ENCODE peak calls at places on chromosome 19, in eight cellular contexts. One of them, this sample, is unnamed.
A peak's percentile ranks its signal among the peaks of the same experiment; 100 is the strongest.

GRCh38 chr19:35206379-35206778 is 22.2 kb downstream of the FAM187B start:
- DNase-seq in dorsolateral prefrontal cortex: no peak
- DNase-seq in heart right ventricle: no peak
- DNase-seq in brain pericyte: no peak
- DNase-seq in RWPE1: no peak
- DNase-seq in fibroblast of the aortic adventitia: no peak
- DNase-seq in T-helper 2 cell: no peak
- DNase-seq in HT-29: no peak
- DNase-seq in this sample: peak; percentile 24

GRCh38 chr19:41206926-41207750 is 11.9 kb upstream of the AXL start:
- DNase-seq in fibroblast of the aortic adventitia: peak; percentile 57
- DNase-seq in T-helper 2 cell: no peak
- DNase-seq in heart right ventricle: peak; percentile 84
- DNase-seq in RWPE1: no peak
- DNase-seq in HT-29: no peak
- DNase-seq in dorsolateral prefrontal cortex: no peak
- DNase-seq in brain pericyte: no peak
- DNase-seq in this sample: no peak

GRCh38 chr19:35266149-35266903 is 2.4 kb upstream of the USF2 start:
- DNase-seq in dorsolateral prefrontal cortex: no peak
- DNase-seq in T-helper 2 cell: no peak
- DNase-seq in fibroblast of the aortic adventitia: no peak
- DNase-seq in HT-29: no peak
- DNase-seq in RWPE1: no peak
- DNase-seq in brain pericyte: no peak
- DNase-seq in heart right ventricle: no peak
- DNase-seq in this sample: no peak

GRCh38 chr19:15563325-15563794 is 51.7 kb upstream of the CYP4F8 start:
- DNase-seq in brain pericyte: no peak
- DNase-seq in HT-29: peak; percentile 44
- DNase-seq in fibroblast of the aortic adventitia: no peak
- DNase-seq in dorsolateral prefrontal cortex: no peak
- DNase-seq in T-helper 2 cell: no peak
- DNase-seq in heart right ventricle: peak; percentile 47
- DNase-seq in RWPE1: no peak
- DNase-seq in this sample: no peak

GRCh38 chr19:56321981-56322558 is 7.4 kb upstream of the ZSCAN5A start:
- DNase-seq in RWPE1: no peak
- DNase-seq in T-helper 2 cell: no peak
- DNase-seq in HT-29: no peak
- DNase-seq in dorsolateral prefrontal cortex: no peak
- DNase-seq in fibroblast of the aortic adventitia: no peak
- DNase-seq in heart right ventricle: no peak
- DNase-seq in brain pericyte: no peak
- DNase-seq in this sample: no peak

GRCh38 chr19:1482361-1483066 is 3.5 kb upstream of the C19orf25 start:
- DNase-seq in fibroblast of the aortic adventitia: no peak
- DNase-seq in heart right ventricle: no peak
- DNase-seq in T-helper 2 cell: no peak
- DNase-seq in RWPE1: no peak
- DNase-seq in brain pericyte: no peak
- DNase-seq in HT-29: no peak
- DNase-seq in dorsolateral prefrontal cortex: no peak
- DNase-seq in this sample: no peak

GRCh38 chr19:57954996-57955395 is 7.5 kb upstream of the ZNF256 start:
- DNase-seq in RWPE1: no peak
- DNase-seq in dorsolateral prefrontal cortex: no peak
- DNase-seq in fibroblast of the aortic adventitia: no peak
- DNase-seq in T-helper 2 cell: no peak
- DNase-seq in heart right ventricle: no peak
- DNase-seq in brain pericyte: no peak
- DNase-seq in HT-29: no peak
- DNase-seq in this sample: no peak

GRCh38 chr19:41321600-41322270 is 11.8 kb downstream of the CCDC97 start:
- DNase-seq in RWPE1: no peak
- DNase-seq in HT-29: peak; percentile 64
- DNase-seq in dorsolateral prefrontal cortex: no peak
- DNase-seq in brain pericyte: no peak
- DNase-seq in heart right ventricle: no peak
- DNase-seq in T-helper 2 cell: no peak
- DNase-seq in fibroblast of the aortic adventitia: peak; percentile 75
- DNase-seq in this sample: no peak

GRCh38 chr19:47036233-47036651 is 12.2 kb downstream of the TMEM160 start:
- DNase-seq in HT-29: no peak
- DNase-seq in brain pericyte: no peak
- DNase-seq in fibroblast of the aortic adventitia: no peak
- DNase-seq in heart right ventricle: no peak
- DNase-seq in dorsolateral prefrontal cortex: peak; percentile 24
- DNase-seq in T-helper 2 cell: no peak
- DNase-seq in RWPE1: no peak
- DNase-seq in this sample: no peak

GRCh38 chr19:3080281-3080680 is 13.9 kb upstream of the GNA11 start:
- DNase-seq in brain pericyte: no peak
- DNase-seq in heart right ventricle: no peak
- DNase-seq in RWPE1: no peak
- DNase-seq in HT-29: no peak
- DNase-seq in T-helper 2 cell: no peak
- DNase-seq in dorsolateral prefrontal cortex: no peak
- DNase-seq in fibroblast of the aortic adventitia: peak; percentile 44
- DNase-seq in this sample: no peak

GRCh38 chr19:51660975-51661600 is 14.5 kb upstream of the SIGLEC14 start:
- DNase-seq in HT-29: peak; percentile 94
- DNase-seq in T-helper 2 cell: no peak
- DNase-seq in fibroblast of the aortic adventitia: peak; percentile 84
- DNase-seq in RWPE1: peak; percentile 29
- DNase-seq in brain pericyte: peak; percentile 36
- DNase-seq in dorsolateral prefrontal cortex: peak; percentile 84
- DNase-seq in heart right ventricle: peak; percentile 49
- DNase-seq in this sample: peak; percentile 75

GRCh38 chr19:3278749-3279148 is 54.3 kb downstream of the CELF5 start:
- DNase-seq in RWPE1: no peak
- DNase-seq in dorsolateral prefrontal cortex: no peak
- DNase-seq in fibroblast of the aortic adventitia: no peak
- DNase-seq in T-helper 2 cell: no peak
- DNase-seq in heart right ventricle: no peak
- DNase-seq in brain pericyte: no peak
- DNase-seq in HT-29: no peak
- DNase-seq in this sample: no peak

GRCh38 chr19:47541507-47541906 is 26.6 kb upstream of the NAPA start:
- DNase-seq in heart right ventricle: no peak
- DNase-seq in RWPE1: no peak
- DNase-seq in fibroblast of the aortic adventitia: no peak
- DNase-seq in brain pericyte: no peak
- DNase-seq in dorsolateral prefrontal cortex: no peak
- DNase-seq in HT-29: no peak
- DNase-seq in T-helper 2 cell: no peak
- DNase-seq in this sample: no peak

GRCh38 chr19:39156230-39156890 is 30.8 kb downstream of the PAK4 start:
- DNase-seq in dorsolateral prefrontal cortex: no peak
- DNase-seq in T-helper 2 cell: no peak
- DNase-seq in heart right ventricle: no peak
- DNase-seq in RWPE1: no peak
- DNase-seq in brain pericyte: no peak
- DNase-seq in fibroblast of the aortic adventitia: no peak
- DNase-seq in HT-29: peak; percentile 57
- DNase-seq in this sample: no peak

GRCh38 chr19:38850976-38851621 is 1.3 kb upstream of the HNRNPL start:
- DNase-seq in brain pericyte: no peak
- DNase-seq in RWPE1: no peak
- DNase-seq in heart right ventricle: peak; percentile 39
- DNase-seq in HT-29: no peak
- DNase-seq in fibroblast of the aortic adventitia: no peak
- DNase-seq in dorsolateral prefrontal cortex: no peak
- DNase-seq in T-helper 2 cell: peak; percentile 15
- DNase-seq in this sample: peak; percentile 57

GRCh38 chr19:33472696-33473624 is 48.6 kb downstream of the PEPD start:
- DNase-seq in heart right ventricle: no peak
- DNase-seq in brain pericyte: peak; percentile 21
- DNase-seq in RWPE1: peak; percentile 83
- DNase-seq in dorsolateral prefrontal cortex: peak; percentile 68
- DNase-seq in T-helper 2 cell: no peak
- DNase-seq in fibroblast of the aortic adventitia: peak; percentile 81
- DNase-seq in HT-29: peak; percentile 47
- DNase-seq in this sample: no peak

GRCh38 chr19:17703823-17704463 is 15.3 kb upstream of the MAP1S start:
- DNase-seq in T-helper 2 cell: peak; percentile 46
- DNase-seq in brain pericyte: no peak
- DNase-seq in dorsolateral prefrontal cortex: peak; percentile 77
- DNase-seq in fibroblast of the aortic adventitia: peak; percentile 45
- DNase-seq in HT-29: no peak
- DNase-seq in RWPE1: no peak
- DNase-seq in heart right ventricle: peak; percentile 55
- DNase-seq in this sample: no peak

GRCh38 chr19:32269831-32270230 is 75.6 kb upstream of the ZNF507 start:
- DNase-seq in fibroblast of the aortic adventitia: no peak
- DNase-seq in brain pericyte: no peak
- DNase-seq in heart right ventricle: no peak
- DNase-seq in HT-29: no peak
- DNase-seq in dorsolateral prefrontal cortex: no peak
- DNase-seq in T-helper 2 cell: no peak
- DNase-seq in RWPE1: no peak
- DNase-seq in this sample: no peak

GRCh38 chr19:32676186-32676894 is 692 bp downstream of the RGS9BP start:
- DNase-seq in dorsolateral prefrontal cortex: no peak
- DNase-seq in HT-29: no peak
- DNase-seq in brain pericyte: no peak
- DNase-seq in heart right ventricle: peak; percentile 30
- DNase-seq in T-helper 2 cell: no peak
- DNase-seq in fibroblast of the aortic adventitia: no peak
- DNase-seq in RWPE1: no peak
- DNase-seq in this sample: no peak

GRCh38 chr19:10505583-10506229 is 2.5 kb upstream of the KEAP1 start:
- DNase-seq in fibroblast of the aortic adventitia: peak; percentile 75
- DNase-seq in HT-29: peak; percentile 69
- DNase-seq in heart right ventricle: peak; percentile 75
- DNase-seq in T-helper 2 cell: peak; percentile 46
- DNase-seq in RWPE1: no peak
- DNase-seq in dorsolateral prefrontal cortex: peak; percentile 74
- DNase-seq in brain pericyte: no peak
- DNase-seq in this sample: peak; percentile 80

GRCh38 chr19:38617764-38618589 is at the start of gene MAP4K1:
- DNase-seq in heart right ventricle: peak; percentile 59
- DNase-seq in brain pericyte: no peak
- DNase-seq in HT-29: no peak
- DNase-seq in RWPE1: no peak
- DNase-seq in dorsolateral prefrontal cortex: peak; percentile 18
- DNase-seq in T-helper 2 cell: peak; percentile 40
- DNase-seq in fibroblast of the aortic adventitia: no peak
- DNase-seq in this sample: no peak

GRCh38 chr19:33282036-33282686 is 20.2 kb downstream of the CEBPA start:
- DNase-seq in RWPE1: no peak
- DNase-seq in heart right ventricle: no peak
- DNase-seq in T-helper 2 cell: no peak
- DNase-seq in fibroblast of the aortic adventitia: no peak
- DNase-seq in HT-29: no peak
- DNase-seq in dorsolateral prefrontal cortex: no peak
- DNase-seq in brain pericyte: no peak
- DNase-seq in this sample: no peak

GRCh38 chr19:18856385-18857126 is 24.8 kb downstream of the UPF1 start:
- DNase-seq in brain pericyte: no peak
- DNase-seq in dorsolateral prefrontal cortex: peak; percentile 85
- DNase-seq in RWPE1: peak; percentile 20
- DNase-seq in fibroblast of the aortic adventitia: peak; percentile 51
- DNase-seq in HT-29: peak; percentile 16
- DNase-seq in T-helper 2 cell: no peak
- DNase-seq in heart right ventricle: no peak
- DNase-seq in this sample: no peak

GRCh38 chr19:31344403-31344802 is 4.8 kb downstream of the TSHZ3 start:
- DNase-seq in dorsolateral prefrontal cortex: no peak
- DNase-seq in HT-29: no peak
- DNase-seq in RWPE1: no peak
- DNase-seq in heart right ventricle: no peak
- DNase-seq in fibroblast of the aortic adventitia: no peak
- DNase-seq in T-helper 2 cell: no peak
- DNase-seq in brain pericyte: no peak
- DNase-seq in this sample: no peak

GRCh38 chr19:37484406-37485115 is 15.4 kb downstream of the ZNF570 start:
- DNase-seq in dorsolateral prefrontal cortex: no peak
- DNase-seq in brain pericyte: no peak
- DNase-seq in HT-29: peak; percentile 12
- DNase-seq in fibroblast of the aortic adventitia: no peak
- DNase-seq in heart right ventricle: no peak
- DNase-seq in T-helper 2 cell: no peak
- DNase-seq in RWPE1: no peak
- DNase-seq in this sample: no peak

GRCh38 chr19:13959141-13959961 is 7.0 kb downstream of the DCAF15 start:
- DNase-seq in dorsolateral prefrontal cortex: no peak
- DNase-seq in heart right ventricle: no peak
- DNase-seq in HT-29: no peak
- DNase-seq in RWPE1: no peak
- DNase-seq in T-helper 2 cell: no peak
- DNase-seq in fibroblast of the aortic adventitia: no peak
- DNase-seq in brain pericyte: no peak
- DNase-seq in this sample: no peak

GRCh38 chr19:18990128-18990708 is 43.1 kb downstream of the SUGP2 start:
- DNase-seq in fibroblast of the aortic adventitia: no peak
- DNase-seq in T-helper 2 cell: no peak
- DNase-seq in dorsolateral prefrontal cortex: no peak
- DNase-seq in heart right ventricle: no peak
- DNase-seq in RWPE1: no peak
- DNase-seq in HT-29: no peak
- DNase-seq in brain pericyte: no peak
- DNase-seq in this sample: no peak

GRCh38 chr19:18972301-18972831 is 31.3 kb upstream of the HOMER3 start:
- DNase-seq in RWPE1: no peak
- DNase-seq in heart right ventricle: no peak
- DNase-seq in brain pericyte: no peak
- DNase-seq in fibroblast of the aortic adventitia: peak; percentile 87
- DNase-seq in dorsolateral prefrontal cortex: no peak
- DNase-seq in T-helper 2 cell: no peak
- DNase-seq in HT-29: no peak
- DNase-seq in this sample: no peak

GRCh38 chr19:40235238-40236025 is 8.9 kb upstream of the CCNP start:
- DNase-seq in brain pericyte: no peak
- DNase-seq in HT-29: no peak
- DNase-seq in dorsolateral prefrontal cortex: no peak
- DNase-seq in heart right ventricle: no peak
- DNase-seq in T-helper 2 cell: no peak
- DNase-seq in RWPE1: no peak
- DNase-seq in fibroblast of the aortic adventitia: no peak
- DNase-seq in this sample: no peak

GRCh38 chr19:52898101-52898500 is 666 bp upstream of the ZNF320 start:
- DNase-seq in T-helper 2 cell: no peak
- DNase-seq in RWPE1: no peak
- DNase-seq in HT-29: no peak
- DNase-seq in dorsolateral prefrontal cortex: no peak
- DNase-seq in brain pericyte: no peak
- DNase-seq in heart right ventricle: peak; percentile 14
- DNase-seq in fibroblast of the aortic adventitia: no peak
- DNase-seq in this sample: no peak

GRCh38 chr19:3682741-3683404 is 17.4 kb downstream of the PIP5K1C start:
- DNase-seq in RWPE1: no peak
- DNase-seq in heart right ventricle: no peak
- DNase-seq in fibroblast of the aortic adventitia: peak; percentile 55
- DNase-seq in brain pericyte: peak; percentile 55
- DNase-seq in HT-29: no peak
- DNase-seq in T-helper 2 cell: no peak
- DNase-seq in dorsolateral prefrontal cortex: no peak
- DNase-seq in this sample: no peak

GRCh38 chr19:49216076-49216475 is 58.5 kb downstream of the TRPM4 start:
- DNase-seq in T-helper 2 cell: no peak
- DNase-seq in heart right ventricle: no peak
- DNase-seq in dorsolateral prefrontal cortex: no peak
- DNase-seq in fibroblast of the aortic adventitia: peak; percentile 57
- DNase-seq in RWPE1: peak; percentile 55
- DNase-seq in HT-29: no peak
- DNase-seq in brain pericyte: no peak
- DNase-seq in this sample: no peak